ENCODE peak calls at places on chromosomes 3 and 15, in four cellular contexts. One of them, this sample, is unnamed. For H3K36me3, the result is how much of the 10 kb centered on the place peaks cover.

GRCh38 chr3:184576457-184577240 is 15.1 kb downstream of the EPHB3 start:
- DNase-seq in DND-41: no peak
- DNase-seq in cardiac muscle cell: no peak
- DNase-seq in adrenal gland: no peak
- DNase-seq in this sample: no peak

GRCh38 chr15:70027518-70027917 is 70.2 kb downstream of the TLE3 start:
- DNase-seq in DND-41: no peak
- DNase-seq in cardiac muscle cell: no peak
- DNase-seq in adrenal gland: no peak
- DNase-seq in this sample: no peak

GRCh38 chr3:187400756-187401155 is 32.6 kb downstream of the RTP4 start:
- DNase-seq in DND-41: no peak
- DNase-seq in cardiac muscle cell: no peak
- DNase-seq in adrenal gland: no peak
- DNase-seq in this sample: no peak

GRCh38 chr15:36400936-36401585 is 178.4 kb upstream of the CDIN1 start:
- DNase-seq in DND-41: no peak
- DNase-seq in cardiac muscle cell: no peak
- DNase-seq in adrenal gland: no peak
- DNase-seq in this sample: no peak

GRCh38 chr3:182180646-182181385 is 469.1 kb downstream of the SOX2 start:
- DNase-seq in DND-41: no peak
- DNase-seq in cardiac muscle cell: no peak
- DNase-seq in adrenal gland: no peak
- DNase-seq in this sample: no peak

GRCh38 chr15:90223441-90224165 is 10.1 kb downstream of the CIB1 start:
- DNase-seq in DND-41: no peak
- DNase-seq in cardiac muscle cell: no peak
- DNase-seq in adrenal gland: no peak
- DNase-seq in this sample: no peak

GRCh38 chr15:84400820-84401219 is 165.2 kb downstream of the GOLGA6L4 start:
- DNase-seq in DND-41: no peak
- DNase-seq in cardiac muscle cell: no peak
- DNase-seq in adrenal gland: no peak
- DNase-seq in this sample: no peak

GRCh38 chr15:31262901-31263671 is 63.5 kb upstream of the KLF13 start:
- DNase-seq in DND-41: no peak
- DNase-seq in cardiac muscle cell: no peak
- DNase-seq in adrenal gland: peak
- DNase-seq in this sample: no peak

GRCh38 chr3:145939431-145939830 is 221.6 kb downstream of the PLOD2 start:
- DNase-seq in DND-41: no peak
- DNase-seq in cardiac muscle cell: no peak
- DNase-seq in adrenal gland: no peak
- DNase-seq in this sample: no peak

GRCh38 chr3:120528163-120528562 is 68.0 kb upstream of the NDUFB4 start:
- DNase-seq in DND-41: no peak
- DNase-seq in cardiac muscle cell: no peak
- DNase-seq in adrenal gland: no peak
- DNase-seq in this sample: no peak

GRCh38 chr15:79994651-79995050 is 23.7 kb upstream of the BCL2A1 start:
- DNase-seq in DND-41: no peak
- DNase-seq in cardiac muscle cell: no peak
- DNase-seq in adrenal gland: no peak
- DNase-seq in this sample: no peak

GRCh38 chr3:4997946-4998345 is 18.7 kb downstream of the BHLHE40 start:
- DNase-seq in DND-41: no peak
- DNase-seq in cardiac muscle cell: no peak
- DNase-seq in adrenal gland: no peak
- DNase-seq in this sample: no peak

GRCh38 chr3:195467641-195468390 is 25.0 kb upstream of the ACAP2 start:
- DNase-seq in DND-41: no peak
- DNase-seq in cardiac muscle cell: no peak
- DNase-seq in adrenal gland: no peak
- DNase-seq in this sample: peak

GRCh38 chr15:47548189-47548588 is 169.1 kb upstream of the SEMA6D start:
- DNase-seq in DND-41: no peak
- DNase-seq in cardiac muscle cell: no peak
- DNase-seq in adrenal gland: no peak
- DNase-seq in this sample: no peak

GRCh38 chr3:141441381-141442365 is 45.2 kb upstream of the RASA2 start:
- DNase-seq in DND-41: peak
- DNase-seq in cardiac muscle cell: peak
- DNase-seq in adrenal gland: peak
- DNase-seq in this sample: peak

GRCh38 chr3:134155456-134155855 is 95.2 kb downstream of the RYK start:
- DNase-seq in DND-41: no peak
- DNase-seq in cardiac muscle cell: no peak
- DNase-seq in adrenal gland: no peak
- DNase-seq in this sample: no peak

GRCh38 chr3:139533781-139534443 is 5.6 kb downstream of the RBP1 start:
- DNase-seq in DND-41: no peak
- DNase-seq in cardiac muscle cell: peak
- DNase-seq in adrenal gland: peak
- DNase-seq in this sample: no peak

DNA sequence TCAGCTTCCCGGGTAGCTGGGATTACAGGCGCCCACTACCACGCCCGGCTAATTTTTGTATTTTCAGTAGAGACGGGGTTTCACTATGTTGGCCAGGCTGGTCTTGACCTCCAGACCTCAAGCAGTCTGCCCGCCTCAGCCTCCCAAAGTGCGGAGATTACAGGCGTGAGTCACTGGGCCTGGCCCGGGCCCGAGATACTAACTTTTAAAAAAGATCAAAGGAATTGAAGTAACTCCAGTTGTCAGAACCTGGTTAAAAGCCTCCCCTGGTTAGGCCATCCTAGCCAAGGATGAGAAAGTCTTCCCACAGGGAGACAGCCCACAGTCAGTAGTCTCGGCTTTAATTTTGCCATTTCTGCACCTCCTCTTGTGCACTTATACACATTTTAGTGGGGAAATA is 212.3 kb upstream of the MCTP2 start:
- DNase-seq in DND-41: no peak
- DNase-seq in cardiac muscle cell: no peak
- DNase-seq in adrenal gland: no peak
- DNase-seq in this sample: no peak
- H3K27ac ChIP-seq in DND-41: no peak
- H3K27ac ChIP-seq in cardiac muscle cell: no peak
- H3K27ac ChIP-seq in adrenal gland: no peak
- H3K27ac ChIP-seq in this sample: no peak

DNA sequence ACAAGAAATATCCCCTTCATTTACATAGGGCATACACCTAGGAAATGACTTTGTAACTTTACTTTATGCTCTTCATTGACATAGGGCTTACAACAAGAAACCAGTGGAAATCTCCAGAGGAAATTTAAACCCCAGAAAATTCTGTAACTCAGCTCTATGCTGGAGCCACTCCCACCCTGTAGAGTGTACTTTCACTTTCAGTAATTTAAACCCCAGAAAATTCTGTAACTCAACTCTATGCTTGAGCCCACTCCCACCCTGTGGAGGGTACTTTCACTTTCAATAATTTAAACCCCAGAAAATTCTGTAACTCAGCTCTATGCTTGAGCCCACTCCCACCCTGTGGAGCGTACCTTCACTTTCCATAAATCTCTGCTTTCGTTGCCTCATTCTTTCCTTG is 987.1 kb upstream of the CADM2 start:
- DNase-seq in DND-41: peak
- DNase-seq in cardiac muscle cell: no peak
- DNase-seq in adrenal gland: no peak
- DNase-seq in this sample: no peak
- H3K4me3 ChIP-seq in DND-41: no peak
- H3K4me3 ChIP-seq in cardiac muscle cell: no peak
- H3K4me3 ChIP-seq in adrenal gland: no peak
- H3K4me3 ChIP-seq in this sample: no peak

GRCh38 chr3:38247366-38248035 is 18.1 kb upstream of the SLC22A13 start:
- DNase-seq in DND-41: no peak
- DNase-seq in cardiac muscle cell: peak
- DNase-seq in adrenal gland: peak
- DNase-seq in this sample: no peak
- H3K36me3 ChIP-seq in DND-41: half or more
- H3K36me3 ChIP-seq in cardiac muscle cell: under half
- H3K36me3 ChIP-seq in adrenal gland: under half
- H3K36me3 ChIP-seq in this sample: under half

DNA sequence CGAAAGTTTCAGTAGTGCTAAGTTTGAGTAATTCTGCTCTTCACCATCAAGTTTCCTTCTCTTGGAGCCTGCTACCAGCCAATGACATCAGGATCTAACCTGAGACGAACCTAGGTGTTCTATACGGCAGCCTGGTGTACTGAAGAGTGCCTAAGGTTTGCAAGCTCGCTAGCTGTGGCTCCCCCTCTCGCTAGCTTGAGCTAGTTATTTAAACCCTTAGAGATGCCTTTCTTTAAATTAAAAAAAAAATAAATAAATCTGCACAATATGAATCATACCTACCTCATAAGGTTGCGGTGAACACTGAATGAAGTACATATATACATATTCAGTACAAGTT is 1.4 kb upstream of the COL8A1 start:
- DNase-seq in DND-41: no peak
- DNase-seq in cardiac muscle cell: no peak
- DNase-seq in adrenal gland: no peak
- DNase-seq in this sample: no peak
- H3K27ac ChIP-seq in DND-41: no peak
- H3K27ac ChIP-seq in cardiac muscle cell: no peak
- H3K27ac ChIP-seq in adrenal gland: no peak
- H3K27ac ChIP-seq in this sample: no peak

This sample was measured in naive thymus-derived CD4-positive, alpha-beta T cell.